ENCODE peak calls at places on chromosomes 7 and 10, in eight cellular contexts. B is A549; G is right atrium auricular region; V is stomach; A is lung; P is cardiac muscle cell; H is CD8-positive, alpha-beta memory T cell; Z is heart right ventricle. T is an unnamed sample.
A peak's percentile ranks its signal among the peaks of the same experiment; 100 is the strongest.

GRCh38 chr10:50990568-50991495 is 83.5 kb upstream of the PRKG1 start:
- DNase-seq in H (no peak), B (no peak), G (peak; percentile 83), Z (peak; percentile 49), V (no peak), A (peak; percentile 46), P (peak; percentile 74), T (no peak)

GRCh38 chr7:112271162-112271561 is 64.7 kb downstream of the ZNF277 start:
- DNase-seq in Z (no peak), B (no peak), A (no peak), P (no peak), H (no peak), G (no peak), V (no peak), T (no peak)

GRCh38 chr10:79149662-79150443 is 81.1 kb downstream of the ZMIZ1 start:
- DNase-seq in V (peak; percentile 63), H (peak; percentile 11), Z (peak; percentile 90), B (peak; percentile 97), G (peak; percentile 88), P (no peak), A (peak; percentile 86), T (peak; percentile 54)

GRCh38 chr10:23439452-23439919 is 611 bp downstream of the OTUD1 start:
- DNase-seq in G (no peak), P (peak; percentile 59), A (no peak), B (no peak), Z (peak; percentile 51), H (peak; percentile 6), V (no peak), T (no peak)

GRCh38 chr10:43594944-43595589 is 11.2 kb upstream of the ZNF485 start:
- DNase-seq in G (no peak), V (peak; percentile 46), P (no peak), H (no peak), B (no peak), Z (no peak), A (no peak), T (peak; percentile 92)

GRCh38 chr7:44383566-44383965 is 58.2 kb upstream of the CAMK2B start:
- DNase-seq in Z (no peak), B (no peak), G (peak; percentile 70), H (no peak), A (no peak), P (no peak), V (peak; percentile 21), T (no peak)

GRCh38 chr10:48554246-48554645 is 50.6 kb downstream of the ARHGAP22 start:
- DNase-seq in Z (no peak), H (no peak), G (peak; percentile 57), P (no peak), V (no peak), B (no peak), A (no peak), T (no peak)

GRCh38 chr7:144006029-144006428 is 5.9 kb downstream of the OR6B1 start:
- DNase-seq in H (no peak), A (no peak), P (no peak), V (no peak), G (no peak), B (no peak), Z (no peak), T (no peak)

GRCh38 chr10:78520737-78521430 is 487.2 kb downstream of the RPS24 start:
- DNase-seq in B (peak; percentile 85), A (no peak), Z (no peak), G (no peak), H (no peak), V (no peak), P (peak; percentile 29), T (no peak)

GRCh38 chr7:70271617-70272081 is 673.4 kb downstream of the AUTS2 start:
- DNase-seq in G (no peak), A (no peak), Z (no peak), H (no peak), B (no peak), V (no peak), P (no peak), T (no peak)

GRCh38 chr7:95330194-95331003 is 6.1 kb upstream of the PON1 start:
- DNase-seq in V (no peak), A (no peak), P (no peak), H (no peak), G (no peak), B (no peak), Z (no peak), T (peak; percentile 41)

GRCh38 chr10:113680172-113681111 is 730 bp downstream of the CASP7 start:
- DNase-seq in P (peak; percentile 37), A (peak; percentile 38), V (peak; percentile 57), G (peak; percentile 73), B (peak; percentile 57), H (no peak), Z (peak; percentile 41), T (peak; percentile 74)

GRCh38 chr7:64307254-64308018 is 6.3 kb upstream of the ZNF736 start:
- DNase-seq in P (peak; percentile 55), Z (peak; percentile 91), B (no peak), V (peak; percentile 92), G (peak; percentile 94), A (peak; percentile 95), H (peak; percentile 89), T (peak; percentile 93)

GRCh38 chr7:95323410-95324129 is 762 bp downstream of the PON1 start:
- DNase-seq in V (no peak), A (no peak), G (no peak), B (peak; percentile 36), P (no peak), H (no peak), Z (no peak), T (no peak)

GRCh38 chr7:96090756-96091155 is 231.1 kb downstream of the SLC25A13 start:
- DNase-seq in G (no peak), P (no peak), H (no peak), B (no peak), A (no peak), Z (no peak), V (no peak), T (no peak)

GRCh38 chr10:97320480-97321031 is 1.5 kb downstream of the FRAT1 start:
- DNase-seq in B (no peak), P (peak; percentile 33), V (peak; percentile 29), A (peak; percentile 29), H (peak; percentile 4), Z (peak; percentile 22), G (no peak), T (no peak)

GRCh38 chr10:97321807-97322195 is 2.7 kb downstream of the FRAT1 start:
- DNase-seq in G (no peak), A (no peak), V (no peak), B (no peak), H (no peak), Z (no peak), P (no peak), T (no peak)

GRCh38 chr10:97318772-97319651 is at the start of gene FRAT1:
- DNase-seq in G (peak; percentile 92), P (peak; percentile 94), Z (peak; percentile 92), B (peak; percentile 91), V (peak; percentile 94), H (peak; percentile 86), A (peak; percentile 92), T (peak; percentile 92)

GRCh38 chr10:97319671-97320479 is 804 bp downstream of the FRAT1 start:
- DNase-seq in Z (peak; percentile 60), G (no peak), B (peak; percentile 60), A (peak; percentile 61), P (peak; percentile 71), H (peak; percentile 49), V (peak; percentile 70), T (peak; percentile 59)

GRCh38 chr10:97321032-97321806 is 2.1 kb downstream of the FRAT1 start:
- DNase-seq in B (no peak), Z (peak; percentile 34), V (no peak), A (peak; percentile 31), P (no peak), G (no peak), H (no peak), T (no peak)
- H3K4me3 ChIP-seq in B (no peak overlapping the region), Z (peak overlapping the region; percentile 75), V (peak overlapping the region; percentile 85), A (no peak overlapping the region), P (peak overlapping the region; percentile 85), G (peak overlapping the region; percentile 89), H (peak overlapping the region; percentile 70), T (no peak overlapping the region)

DNA sequence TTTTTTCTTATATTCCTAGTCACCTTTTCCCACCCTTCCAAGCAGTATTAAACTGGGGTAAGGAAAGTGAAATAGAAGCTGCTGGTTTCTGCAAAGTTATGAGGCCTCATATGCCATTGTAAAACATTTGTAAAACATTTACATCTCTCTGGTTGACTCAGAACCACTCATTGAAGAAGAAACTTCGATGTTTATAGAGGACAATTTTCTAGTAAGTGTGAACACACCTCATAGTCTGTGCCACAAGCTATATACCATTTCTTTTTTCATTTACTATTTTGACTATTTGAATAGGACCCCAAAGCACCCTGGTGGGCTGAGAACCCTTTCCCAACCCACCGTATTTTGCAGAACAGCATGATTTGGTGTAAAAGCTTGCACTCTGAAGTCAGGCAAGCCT is 12.9 kb upstream of the ITGB1 start:
- DNase-seq in H (no peak), B (no peak), A (no peak), P (no peak), Z (no peak), G (no peak), V (no peak), T (peak; percentile 24)
- H3K4me3 ChIP-seq in H (no peak overlapping the region), B (no peak overlapping the region), A (no peak overlapping the region), P (no peak overlapping the region), Z (no peak overlapping the region), G (no peak overlapping the region), V (no peak overlapping the region), T (no peak overlapping the region)

DNA sequence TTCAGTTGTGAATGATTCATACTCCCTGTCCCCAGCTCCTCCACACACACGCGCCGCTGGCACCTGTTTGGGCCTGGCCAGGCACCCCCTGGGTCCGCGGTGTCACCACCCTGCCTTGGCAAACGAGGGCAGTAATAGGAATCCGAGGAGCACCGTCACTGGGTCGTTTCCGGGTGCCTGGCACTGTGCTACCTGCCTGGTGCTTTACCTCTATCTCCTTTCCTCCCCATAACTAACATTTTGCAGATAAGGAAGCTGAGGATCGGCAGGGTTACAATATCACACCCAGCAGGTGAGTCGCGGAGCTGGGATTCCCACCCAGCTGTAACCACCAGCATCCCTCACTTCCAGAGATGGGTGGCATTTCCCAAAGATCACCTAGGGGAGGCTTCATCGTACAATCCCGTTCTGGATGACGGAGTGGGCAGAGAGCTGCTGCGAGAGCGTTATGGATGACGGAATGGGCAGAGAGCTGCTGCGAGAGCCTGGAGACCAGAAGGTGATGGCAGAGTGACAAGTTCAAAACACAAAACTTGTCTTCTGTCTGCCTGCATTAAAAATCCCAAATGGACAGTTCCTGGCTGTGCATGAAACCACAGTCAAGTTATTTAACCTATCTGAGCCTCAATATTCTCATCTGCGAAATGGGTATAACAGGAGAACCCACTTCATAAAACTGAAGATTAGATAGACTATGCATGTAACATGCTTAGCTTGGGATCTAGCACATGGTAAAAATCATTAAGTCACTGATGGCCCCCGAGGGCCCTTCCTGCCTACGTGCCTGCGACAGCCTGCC is 1.1 kb upstream of the HSPA12A start:
- DNase-seq in B (no peak), H (no peak), V (no peak), A (no peak), Z (no peak), P (no peak), G (no peak), T (no peak)
- H3K4me3 ChIP-seq in B (peak overlapping the region; percentile 81), H (no peak overlapping the region), V (peak overlapping the region; percentile 67), A (no peak overlapping the region), Z (peak overlapping the region; percentile 87), P (peak overlapping the region; percentile 67), G (peak overlapping the region; percentile 91), T (no peak overlapping the region)

GRCh38 chr10:28001353-28001752 is 2.5 kb upstream of the ODAD2 start:
- DNase-seq in G (no peak), B (no peak), V (no peak), A (no peak), P (no peak), Z (no peak), H (no peak), T (no peak)
- H3K4me3 ChIP-seq in G (no peak overlapping the region), B (no peak overlapping the region), V (no peak overlapping the region), A (no peak overlapping the region), P (no peak overlapping the region), Z (no peak overlapping the region), H (no peak overlapping the region), T (no peak overlapping the region)

GRCh38 chr7:142798451-142799438 is 28.0 kb downstream of the PRSS2 start:
- DNase-seq in Z (no peak), B (no peak), G (peak; percentile 50), A (no peak), P (no peak), V (no peak), H (no peak), T (no peak)
- H3K4me3 ChIP-seq in Z (no peak overlapping the region), B (no peak overlapping the region), G (no peak overlapping the region), A (no peak overlapping the region), P (no peak overlapping the region), V (peak overlapping the region; percentile 39), H (peak overlapping the region; percentile 79), T (no peak overlapping the region)